ENCODE peak calls at places on chromosome 9, in seven cellular contexts. C is lung, B is spleen, A is esophagus squamous epithelium, D is left ventricle myocardium inferior, Q is neural progenitor cell, H is upper lobe of left lung. W is an unnamed sample.

GRCh38 chr9:108411632-108412031 is 444.2 kb downstream of the ACTL7B start:
- DNase-seq in C (no peak), B (no peak), A (no peak), D (no peak), Q (no peak), H (no peak), W (no peak)

GRCh38 chr9:134205636-134206316 is 41.4 kb upstream of the RNU6ATAC start:
- DNase-seq in C (no peak), B (peak; percentile 44), A (no peak), D (peak; percentile 68), Q (no peak), H (no peak), W (peak; percentile 83)

GRCh38 chr9:69433968-69434367 is 109.0 kb downstream of the ENTREP1 start:
- DNase-seq in C (no peak), B (peak; percentile 70), A (no peak), D (no peak), Q (no peak), H (no peak), W (no peak)

GRCh38 chr9:4327504-4328191 is 27.8 kb upstream of the GLIS3 start:
- DNase-seq in C (no peak), B (no peak), A (no peak), D (no peak), Q (peak; percentile 20), H (no peak), W (peak; percentile 81)

GRCh38 chr9:113854310-113854709 is 21.8 kb upstream of the ZNF618 start:
- DNase-seq in C (peak; percentile 44), B (no peak), A (no peak), D (no peak), Q (no peak), H (no peak), W (no peak)

GRCh38 chr9:105455836-105456475 is 8.1 kb downstream of the FSD1L start:
- DNase-seq in C (no peak), B (no peak), A (no peak), D (no peak), Q (no peak), H (no peak), W (no peak)

GRCh38 chr9:85543196-85543595 is 198.6 kb downstream of the AGTPBP1 start:
- DNase-seq in C (no peak), B (no peak), A (no peak), D (no peak), Q (peak; percentile 27), H (no peak), W (peak; percentile 39)

GRCh38 chr9:23686257-23686656 is 139.8 kb downstream of the ELAVL2 start:
- DNase-seq in C (no peak), B (no peak), A (no peak), D (no peak), Q (no peak), H (no peak), W (peak; percentile 87)

GRCh38 chr9:32986971-32987370 is 14.5 kb downstream of the APTX start:
- DNase-seq in C (no peak), B (no peak), A (no peak), D (no peak), Q (no peak), H (no peak), W (no peak)

GRCh38 chr9:2179557-2179956 is 164.4 kb downstream of the SMARCA2 start:
- DNase-seq in C (no peak), B (no peak), A (no peak), D (no peak), Q (no peak), H (no peak), W (no peak)

GRCh38 chr9:115847245-115847644 is 306.3 kb upstream of the PAPPA start:
- DNase-seq in C (no peak), B (no peak), A (no peak), D (no peak), Q (no peak), H (no peak), W (peak; percentile 58)

GRCh38 chr9:125659201-125659840 is 47.7 kb downstream of the MAPKAP1 start:
- DNase-seq in C (no peak), B (no peak), A (no peak), D (no peak), Q (no peak), H (no peak), W (peak; percentile 54)

GRCh38 chr9:81592890-81593271 is 96.5 kb downstream of the TLE1 start:
- DNase-seq in C (peak; percentile 30), B (peak; percentile 86), A (no peak), D (peak; percentile 36), Q (no peak), H (no peak), W (no peak)

GRCh38 chr9:72524820-72525539 is 3.6 kb downstream of the TMC1 start:
- DNase-seq in C (no peak), B (no peak), A (no peak), D (no peak), Q (peak; percentile 67), H (no peak), W (peak; percentile 100)

GRCh38 chr9:38671748-38672147 is 48.2 kb downstream of the FAM240B start:
- DNase-seq in C (no peak), B (no peak), A (no peak), D (no peak), Q (no peak), H (no peak), W (no peak)

DNA sequence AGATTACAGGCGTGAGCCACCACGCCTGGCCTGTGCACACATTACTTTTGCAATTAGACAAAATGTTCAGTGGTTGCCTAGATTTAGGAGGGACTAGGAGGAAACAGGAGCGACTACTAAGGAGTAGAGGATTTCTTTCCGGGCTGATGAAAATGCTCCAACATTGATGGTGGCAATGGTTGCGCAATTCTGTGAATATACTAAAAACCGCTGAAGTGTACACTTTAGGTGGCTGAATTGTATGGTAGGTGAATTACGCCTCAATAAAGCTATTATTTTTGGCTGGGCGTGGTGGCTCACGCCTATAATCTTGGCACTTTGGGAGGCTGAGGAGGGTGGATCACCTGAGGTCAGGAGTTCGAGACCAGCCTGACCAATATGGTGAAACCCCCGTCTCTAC is 46.8 kb upstream of the STXBP1 start:
- DNase-seq in C (no peak), B (no peak), A (no peak), D (no peak), Q (no peak), H (no peak), W (no peak)
- H3K4me1 ChIP-seq in C (peaks cover 25% of the 10 kb centered on the region), B (peaks cover 78% of the 10 kb centered on the region), A (peaks cover 88% of the 10 kb centered on the region), D (peaks cover 81% of the 10 kb centered on the region), Q (peaks cover 26% of the 10 kb centered on the region), H (peaks cover 73% of the 10 kb centered on the region), W (peaks cover 62% of the 10 kb centered on the region)

DNA sequence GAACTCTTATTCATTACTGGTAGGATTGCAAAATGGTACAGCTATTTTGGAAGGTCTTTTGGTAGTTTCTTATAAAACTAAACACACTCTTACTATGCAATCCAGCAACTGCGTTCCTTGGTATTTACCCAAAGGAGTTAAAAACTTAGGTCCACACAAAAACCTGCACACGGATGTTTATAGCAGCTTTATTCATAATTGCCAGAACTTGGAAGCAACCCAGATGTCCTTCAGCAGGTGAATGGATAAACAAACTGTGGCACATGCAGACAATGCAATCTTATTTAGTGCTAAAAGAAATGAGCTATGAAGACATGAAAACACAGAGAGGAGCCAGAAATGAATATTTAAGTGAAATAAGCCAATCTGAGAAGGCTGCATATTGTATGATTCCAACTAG is 10.6 kb downstream of the WNK2 start:
- DNase-seq in C (no peak), B (no peak), A (no peak), D (no peak), Q (no peak), H (no peak), W (no peak)
- H3K4me1 ChIP-seq in C (no peaks in the 10 kb centered on the region), B (no peaks in the 10 kb centered on the region), A (peaks cover 22% of the 10 kb centered on the region), D (peaks cover 93% of the 10 kb centered on the region), Q (peaks cover 4% of the 10 kb centered on the region), H (peaks cover 5% of the 10 kb centered on the region), W (no peaks in the 10 kb centered on the region)

DNA sequence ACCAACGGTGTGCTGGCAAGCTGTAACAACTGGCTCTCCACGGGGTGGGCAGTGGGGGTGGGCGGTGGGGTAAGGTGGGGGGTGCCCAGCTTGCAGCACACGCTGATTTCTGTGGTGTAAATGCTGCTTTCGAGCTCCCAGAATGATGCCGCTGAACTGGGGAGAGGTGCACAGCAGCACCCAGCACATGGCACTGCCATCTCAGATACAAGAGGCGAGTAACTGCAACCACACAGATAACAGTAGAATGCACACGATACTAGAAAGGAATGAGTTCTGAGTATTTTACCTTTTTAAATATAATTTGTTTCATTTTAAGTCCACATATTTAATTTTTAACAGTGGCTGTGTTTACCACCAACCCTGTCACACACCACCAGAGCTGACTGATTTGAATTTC is 87.9 kb downstream of the SEMA4D start:
- DNase-seq in C (no peak), B (no peak), A (no peak), D (no peak), Q (no peak), H (no peak), W (no peak)
- H3K4me1 ChIP-seq in C (peaks cover 13% of the 10 kb centered on the region), B (peaks cover 89% of the 10 kb centered on the region), A (peaks cover 50% of the 10 kb centered on the region), D (peaks cover 24% of the 10 kb centered on the region), Q (peaks cover 18% of the 10 kb centered on the region), H (peaks cover 17% of the 10 kb centered on the region), W (no peaks in the 10 kb centered on the region)

GRCh38 chr9:14320272-14321245 is 6.6 kb upstream of the NFIB start:
- DNase-seq in C (no peak), B (no peak), A (no peak), D (peak; percentile 47), Q (no peak), H (no peak), W (peak; percentile 97)
- H3K4me1 ChIP-seq in C (peaks cover 3% of the 10 kb centered on the region), B (peaks cover 75% of the 10 kb centered on the region), A (peaks cover 78% of the 10 kb centered on the region), D (peaks cover 95% of the 10 kb centered on the region), Q (peaks cover 12% of the 10 kb centered on the region), H (peaks cover 43% of the 10 kb centered on the region), W (peaks cover 22% of the 10 kb centered on the region)

DNA sequence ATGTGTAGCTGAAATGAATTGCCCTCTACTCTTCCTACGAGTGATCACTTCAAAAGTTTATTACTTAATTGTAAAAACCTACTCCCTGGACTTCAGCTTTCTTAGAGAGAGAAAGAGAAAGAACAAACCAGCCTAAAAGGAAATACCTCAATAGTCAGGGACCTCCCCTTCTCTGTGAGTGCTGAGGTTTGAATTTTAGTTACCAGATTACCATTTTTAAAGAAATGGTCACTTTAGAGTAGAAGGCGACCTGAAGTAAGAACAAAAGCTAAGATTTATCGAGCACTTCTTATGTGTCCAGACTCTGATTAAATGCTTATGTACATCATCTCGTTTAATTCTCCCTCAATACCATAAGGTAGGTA is 11.3 kb downstream of the RAPGEF1 start:
- DNase-seq in C (no peak), B (no peak), A (no peak), D (no peak), Q (no peak), H (no peak), W (no peak)
- H3K4me1 ChIP-seq in C (peaks cover 30% of the 10 kb centered on the region), B (peaks cover 96% of the 10 kb centered on the region), A (peaks cover 90% of the 10 kb centered on the region), D (peaks cover 100% of the 10 kb centered on the region), Q (peaks cover 12% of the 10 kb centered on the region), H (peaks cover 69% of the 10 kb centered on the region), W (peaks cover 40% of the 10 kb centered on the region)

GRCh38 chr9:76465442-76466298 is 6.7 kb downstream of the GCNT1 start:
- DNase-seq in C (no peak), B (no peak), A (no peak), D (no peak), Q (no peak), H (no peak), W (no peak)
- H3K4me1 ChIP-seq in C (no peaks in the 10 kb centered on the region), B (peaks cover 59% of the 10 kb centered on the region), A (peaks cover 5% of the 10 kb centered on the region), D (no peaks in the 10 kb centered on the region), Q (peaks cover 10% of the 10 kb centered on the region), H (no peaks in the 10 kb centered on the region), W (no peaks in the 10 kb centered on the region)

DNA sequence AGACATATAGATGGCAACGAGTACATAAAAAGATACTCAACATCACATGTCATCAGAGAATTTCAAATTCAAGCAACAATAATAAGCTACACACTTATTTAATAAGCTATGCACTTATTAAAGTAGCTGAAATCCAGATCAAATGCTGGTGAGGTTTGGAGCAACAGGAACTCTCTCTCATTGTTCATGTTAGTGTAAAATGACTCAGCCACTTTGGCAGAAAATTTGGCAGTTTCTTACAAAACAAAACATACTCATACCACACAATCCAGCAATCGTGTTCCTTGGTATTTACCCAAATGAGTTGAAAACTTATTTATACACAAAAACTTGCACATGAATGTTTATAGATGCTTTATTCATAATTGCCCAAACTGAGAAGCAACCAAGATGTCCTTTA is 131.5 kb upstream of the NFIL3 start:
- DNase-seq in C (no peak), B (no peak), A (no peak), D (no peak), Q (no peak), H (no peak), W (peak; percentile 59)
- H3K4me1 ChIP-seq in C (no peaks in the 10 kb centered on the region), B (no peaks in the 10 kb centered on the region), A (no peaks in the 10 kb centered on the region), D (no peaks in the 10 kb centered on the region), Q (no peaks in the 10 kb centered on the region), H (no peaks in the 10 kb centered on the region), W (no peaks in the 10 kb centered on the region)

W was measured in astrocyte.